ENCODE peak calls at places on chromosome 22, in seven cellular contexts. F is substantia nigra, K is WTC11, D is AG09309, V is aorta, Q is Caki2, S is NCI-H460. X is an unnamed sample.

GRCh38 chr22:41913842-41914534 is 886 bp downstream of the SHISA8 start:
- DNase-seq in F (no peak), K (peak), D (no peak), V (no peak), Q (no peak), S (no peak), X (no peak)

GRCh38 chr22:29753808-29754657 is 12.8 kb downstream of the ZMAT5 start:
- DNase-seq in F (no peak), K (no peak), D (no peak), V (no peak), Q (no peak), S (no peak), X (no peak)

GRCh38 chr22:24225044-24225601 is 19.8 kb downstream of the GGT5 start:
- DNase-seq in F (no peak), K (no peak), D (no peak), V (no peak), Q (no peak), S (no peak), X (no peak)

GRCh38 chr22:39719559-39720450 is 149.3 kb downstream of the CACNA1I start:
- DNase-seq in F (no peak), K (no peak), D (no peak), V (peak), Q (no peak), S (no peak), X (no peak)

GRCh38 chr22:37321288-37321687 is 39.0 kb downstream of the CYTH4 start:
- DNase-seq in F (no peak), K (no peak), D (no peak), V (no peak), Q (no peak), S (no peak), X (no peak)

GRCh38 chr22:48106215-48106614 is 1343.8 kb downstream of the TBC1D22A start:
- DNase-seq in F (no peak), K (no peak), D (no peak), V (no peak), Q (no peak), S (no peak), X (no peak)

GRCh38 chr22:36180038-36180880 is 19.7 kb upstream of the APOL3 start:
- DNase-seq in F (peak), K (peak), D (no peak), V (peak), Q (peak), S (peak), X (peak)

GRCh38 chr22:40628354-40629042 is 8.0 kb downstream of the MRTFA start:
- DNase-seq in F (no peak), K (no peak), D (peak), V (no peak), Q (peak), S (no peak), X (no peak)

GRCh38 chr22:42879371-42880021 is 22.4 kb upstream of the ARFGAP3 start:
- DNase-seq in F (no peak), K (no peak), D (no peak), V (no peak), Q (no peak), S (no peak), X (no peak)

GRCh38 chr22:37215890-37216289 is 3.6 kb upstream of the SSTR3 start:
- DNase-seq in F (no peak), K (no peak), D (no peak), V (no peak), Q (no peak), S (no peak), X (no peak)

GRCh38 chr22:48953103-48953720 is 874.5 kb downstream of the BRD1 start:
- DNase-seq in F (no peak), K (no peak), D (no peak), V (peak), Q (no peak), S (no peak), X (no peak)

GRCh38 chr22:28810839-28811491 is 10.6 kb upstream of the XBP1 start:
- DNase-seq in F (no peak), K (no peak), D (no peak), V (no peak), Q (no peak), S (no peak), X (no peak)

GRCh38 chr22:29150701-29151100 is 55.0 kb upstream of the EMID1 start:
- DNase-seq in F (no peak), K (no peak), D (no peak), V (peak), Q (no peak), S (no peak), X (no peak)

GRCh38 chr22:27438271-27438980 is 363.1 kb downstream of the MN1 start:
- DNase-seq in F (peak), K (no peak), D (no peak), V (no peak), Q (no peak), S (no peak), X (no peak)

X was measured in naive B cell.